ENCODE peak calls at places on chromosomes 11 and 22, in ten cellular contexts. One of them, this sample, is unnamed.

GRCh38 chr11:123239371-123240150 is 44.5 kb upstream of the CLMP start:
- DNase-seq in stimulated activated CD4-positive, alpha-beta T cell treated with anti-CD3 and anti-CD28 coated beads, Interleukin-4, amount 100 ng/mL, for 4 hours: no peak
- DNase-seq in T-helper 2 cell: no peak
- DNase-seq in NCI-H460: no peak
- DNase-seq in RCC 7860: peak
- DNase-seq in AG04450: no peak
- DNase-seq in left colon: no peak
- DNase-seq in ureter: no peak
- DNase-seq in anterior cingulate cortex: peak
- DNase-seq in T-helper 9 cell: no peak
- DNase-seq in this sample: no peak

GRCh38 chr11:17839450-17839849 is 104.9 kb downstream of the KCNC1 start:
- DNase-seq in NCI-H460: no peak
- DNase-seq in stimulated activated CD4-positive, alpha-beta T cell treated with anti-CD3 and anti-CD28 coated beads, Interleukin-4, amount 100 ng/mL, for 4 hours: no peak
- DNase-seq in T-helper 2 cell: no peak
- DNase-seq in anterior cingulate cortex: peak
- DNase-seq in T-helper 9 cell: no peak
- DNase-seq in AG04450: no peak
- DNase-seq in left colon: no peak
- DNase-seq in RCC 7860: no peak
- DNase-seq in ureter: no peak
- DNase-seq in this sample: no peak

GRCh38 chr11:14905104-14906033 is 13.3 kb upstream of the CYP2R1 start:
- DNase-seq in RCC 7860: no peak
- DNase-seq in anterior cingulate cortex: no peak
- DNase-seq in NCI-H460: no peak
- DNase-seq in AG04450: no peak
- DNase-seq in left colon: peak
- DNase-seq in ureter: peak
- DNase-seq in T-helper 9 cell: peak
- DNase-seq in stimulated activated CD4-positive, alpha-beta T cell treated with anti-CD3 and anti-CD28 coated beads, Interleukin-4, amount 100 ng/mL, for 4 hours: peak
- DNase-seq in T-helper 2 cell: peak
- DNase-seq in this sample: no peak

GRCh38 chr11:47503227-47503626 is 49.7 kb downstream of the CELF1 start:
- DNase-seq in anterior cingulate cortex: no peak
- DNase-seq in ureter: no peak
- DNase-seq in left colon: no peak
- DNase-seq in AG04450: no peak
- DNase-seq in NCI-H460: no peak
- DNase-seq in stimulated activated CD4-positive, alpha-beta T cell treated with anti-CD3 and anti-CD28 coated beads, Interleukin-4, amount 100 ng/mL, for 4 hours: no peak
- DNase-seq in T-helper 2 cell: no peak
- DNase-seq in RCC 7860: no peak
- DNase-seq in T-helper 9 cell: no peak
- DNase-seq in this sample: no peak

GRCh38 chr11:70365536-70365912 is 32.8 kb upstream of the CTTN start:
- DNase-seq in T-helper 9 cell: no peak
- DNase-seq in anterior cingulate cortex: no peak
- DNase-seq in RCC 7860: no peak
- DNase-seq in NCI-H460: no peak
- DNase-seq in AG04450: no peak
- DNase-seq in left colon: no peak
- DNase-seq in stimulated activated CD4-positive, alpha-beta T cell treated with anti-CD3 and anti-CD28 coated beads, Interleukin-4, amount 100 ng/mL, for 4 hours: no peak
- DNase-seq in T-helper 2 cell: no peak
- DNase-seq in ureter: no peak
- DNase-seq in this sample: no peak

GRCh38 chr22:49052023-49052538 is 775.6 kb downstream of the BRD1 start:
- DNase-seq in AG04450: no peak
- DNase-seq in stimulated activated CD4-positive, alpha-beta T cell treated with anti-CD3 and anti-CD28 coated beads, Interleukin-4, amount 100 ng/mL, for 4 hours: peak
- DNase-seq in left colon: no peak
- DNase-seq in anterior cingulate cortex: no peak
- DNase-seq in NCI-H460: no peak
- DNase-seq in T-helper 9 cell: peak
- DNase-seq in RCC 7860: no peak
- DNase-seq in ureter: peak
- DNase-seq in T-helper 2 cell: peak
- DNase-seq in this sample: no peak

GRCh38 chr11:125433454-125434121 is 62.5 kb downstream of the FEZ1 start:
- DNase-seq in left colon: no peak
- DNase-seq in anterior cingulate cortex: peak
- DNase-seq in ureter: peak
- DNase-seq in stimulated activated CD4-positive, alpha-beta T cell treated with anti-CD3 and anti-CD28 coated beads, Interleukin-4, amount 100 ng/mL, for 4 hours: no peak
- DNase-seq in NCI-H460: peak
- DNase-seq in T-helper 9 cell: no peak
- DNase-seq in AG04450: no peak
- DNase-seq in RCC 7860: no peak
- DNase-seq in T-helper 2 cell: no peak
- DNase-seq in this sample: no peak

GRCh38 chr11:61277186-61277972 is 17.7 kb downstream of the VWCE start:
- DNase-seq in T-helper 2 cell: no peak
- DNase-seq in T-helper 9 cell: no peak
- DNase-seq in ureter: no peak
- DNase-seq in RCC 7860: no peak
- DNase-seq in left colon: no peak
- DNase-seq in NCI-H460: no peak
- DNase-seq in AG04450: no peak
- DNase-seq in stimulated activated CD4-positive, alpha-beta T cell treated with anti-CD3 and anti-CD28 coated beads, Interleukin-4, amount 100 ng/mL, for 4 hours: no peak
- DNase-seq in anterior cingulate cortex: no peak
- DNase-seq in this sample: no peak

GRCh38 chr11:130709531-130709930 is 206.7 kb downstream of the SNX19 start:
- DNase-seq in stimulated activated CD4-positive, alpha-beta T cell treated with anti-CD3 and anti-CD28 coated beads, Interleukin-4, amount 100 ng/mL, for 4 hours: no peak
- DNase-seq in left colon: no peak
- DNase-seq in anterior cingulate cortex: no peak
- DNase-seq in ureter: no peak
- DNase-seq in NCI-H460: no peak
- DNase-seq in T-helper 2 cell: no peak
- DNase-seq in RCC 7860: no peak
- DNase-seq in AG04450: no peak
- DNase-seq in T-helper 9 cell: no peak
- DNase-seq in this sample: no peak

GRCh38 chr11:62592216-62592815 is 993 bp upstream of the TUT1 start:
- DNase-seq in stimulated activated CD4-positive, alpha-beta T cell treated with anti-CD3 and anti-CD28 coated beads, Interleukin-4, amount 100 ng/mL, for 4 hours: no peak
- DNase-seq in NCI-H460: no peak
- DNase-seq in RCC 7860: no peak
- DNase-seq in left colon: no peak
- DNase-seq in anterior cingulate cortex: no peak
- DNase-seq in T-helper 2 cell: no peak
- DNase-seq in T-helper 9 cell: no peak
- DNase-seq in AG04450: no peak
- DNase-seq in ureter: no peak
- DNase-seq in this sample: no peak

GRCh38 chr11:122642472-122642922 is 13.0 kb upstream of the UBASH3B start:
- DNase-seq in anterior cingulate cortex: no peak
- DNase-seq in ureter: no peak
- DNase-seq in stimulated activated CD4-positive, alpha-beta T cell treated with anti-CD3 and anti-CD28 coated beads, Interleukin-4, amount 100 ng/mL, for 4 hours: no peak
- DNase-seq in T-helper 9 cell: no peak
- DNase-seq in left colon: no peak
- DNase-seq in T-helper 2 cell: no peak
- DNase-seq in AG04450: no peak
- DNase-seq in NCI-H460: peak
- DNase-seq in RCC 7860: peak
- DNase-seq in this sample: no peak

This sample was measured in SIG-M5.